ENCODE peak calls at places on chromosomes 5 and 9, in seven cellular contexts. B is activated T-helper 1 cell treated with Interleukin-2 at 50 U/mL for 16 hours, U is dermis microvascular lymphatic vessel endothelial cell, S is caudate nucleus, R is aorta, M is AG08396, E is cardiac muscle cell. F is an unnamed sample.

GRCh38 chr9:84045481-84046097 is 65.0 kb downstream of the RMI1 start:
- DNase-seq in B (no peak), U (no peak), S (no peak), R (no peak), M (no peak), E (no peak), F (no peak)

GRCh38 chr9:21817176-21817575 is 14.7 kb downstream of the MTAP start:
- DNase-seq in B (no peak), U (no peak), S (no peak), R (no peak), M (peak; percentile 48), E (no peak), F (no peak)

GRCh38 chr5:158451983-158452710 is 593.2 kb upstream of the CLINT1 start:
- DNase-seq in B (no peak), U (no peak), S (no peak), R (peak; percentile 66), M (no peak), E (no peak), F (no peak)

GRCh38 chr5:33237471-33237870 is 203.3 kb upstream of the TARS1 start:
- DNase-seq in B (no peak), U (no peak), S (no peak), R (no peak), M (no peak), E (no peak), F (no peak)

GRCh38 chr5:97629281-97629680 is 446.2 kb upstream of the RIOK2 start:
- DNase-seq in B (no peak), U (no peak), S (no peak), R (peak; percentile 65), M (peak; percentile 73), E (no peak), F (no peak)

GRCh38 chr9:130023147-130023787 is 19.7 kb downstream of the FNBP1 start:
- DNase-seq in B (no peak), U (no peak), S (no peak), R (no peak), M (no peak), E (no peak), F (no peak)

GRCh38 chr5:38569180-38569579 is 12.7 kb upstream of the LIFR start:
- DNase-seq in B (no peak), U (no peak), S (no peak), R (no peak), M (no peak), E (no peak), F (no peak)

GRCh38 chr5:68367274-68367673 is 151.7 kb downstream of the PIK3R1 start:
- DNase-seq in B (no peak), U (no peak), S (no peak), R (no peak), M (no peak), E (no peak), F (no peak)

GRCh38 chr9:134971196-134971595 is 53.5 kb upstream of the FCN1 start:
- DNase-seq in B (no peak), U (no peak), S (no peak), R (no peak), M (no peak), E (no peak), F (no peak)

F was measured in T follicular helper cell.